ENCODE peak calls at places on chromosomes 6 and 20, in ten cellular contexts. H is fibroblast of mammary gland, R is astrocyte, T is upper lobe of right lung, G is cardiac fibroblast, W is adrenal gland, J is sigmoid colon, F is AG10803, I is lower lobe of right lung, U is suprapubic skin. V is an unnamed sample.
A peak's percentile ranks its signal among the peaks of the same experiment; 100 is the strongest.

GRCh38 chr20:37946946-37947345 is 44.0 kb downstream of the VSTM2L start:
- DNase-seq in T (no peak), I (no peak), H (no peak), F (no peak), U (peak; percentile 34), W (no peak), J (no peak), G (no peak), R (no peak), V (no peak)

GRCh38 chr6:22906091-22906549 is 336.8 kb downstream of the HDGFL1 start:
- DNase-seq in T (no peak), U (no peak), J (no peak), I (no peak), G (peak; percentile 69), W (no peak), R (peak; percentile 20), F (peak; percentile 54), H (peak; percentile 45), V (peak; percentile 54)

GRCh38 chr6:73666393-73666792 is 12.6 kb upstream of the SLC17A5 start:
- DNase-seq in T (no peak), G (peak; percentile 59), I (no peak), F (peak; percentile 6), J (no peak), U (no peak), W (no peak), R (no peak), H (no peak), V (no peak)

GRCh38 chr6:53035549-53036213 is 29.5 kb upstream of the FBXO9 start:
- DNase-seq in J (no peak), R (no peak), G (peak; percentile 20), I (no peak), T (no peak), F (no peak), W (peak; percentile 64), H (peak; percentile 41), U (no peak), V (no peak)

GRCh38 chr20:38889792-38890496 is 36.3 kb upstream of the FAM83D start:
- DNase-seq in W (no peak), G (no peak), U (no peak), H (no peak), F (no peak), R (no peak), T (peak; percentile 53), I (no peak), J (no peak), V (no peak)

GRCh38 chr20:10309326-10309725 is 90.7 kb downstream of the SNAP25 start:
- DNase-seq in U (no peak), F (peak; percentile 91), I (no peak), W (no peak), R (peak; percentile 99), T (no peak), G (peak; percentile 93), H (peak; percentile 99), J (no peak), V (peak; percentile 91)

GRCh38 chr6:158115508-158115907 is 52.6 kb downstream of the SERAC1 start:
- DNase-seq in G (no peak), R (no peak), T (no peak), F (no peak), U (no peak), J (no peak), I (no peak), W (no peak), H (no peak), V (no peak)

GRCh38 chr6:150353445-150353844 is 15.4 kb upstream of the IYD start:
- DNase-seq in J (no peak), H (no peak), R (no peak), G (no peak), W (no peak), F (no peak), T (no peak), I (no peak), U (no peak), V (no peak)

GRCh38 chr6:145244712-145245111 is 490.6 kb downstream of the EPM2A start:
- DNase-seq in H (peak; percentile 20), R (no peak), J (no peak), U (no peak), I (no peak), W (no peak), T (no peak), F (no peak), G (peak; percentile 5), V (peak; percentile 4)

GRCh38 chr6:145245119-145245518 is 490.2 kb downstream of the EPM2A start:
- DNase-seq in T (no peak), H (peak; percentile 30), F (peak; percentile 10), G (peak; percentile 48), J (no peak), W (no peak), I (no peak), R (peak; percentile 4), U (no peak), V (peak; percentile 6)

GRCh38 chr6:145252737-145253136 is 482.6 kb downstream of the EPM2A start:
- DNase-seq in G (no peak), H (no peak), R (no peak), T (no peak), I (no peak), F (no peak), W (no peak), J (no peak), U (no peak), V (no peak)

GRCh38 chr6:145250436-145250835 is 484.9 kb downstream of the EPM2A start:
- DNase-seq in G (no peak), H (no peak), R (no peak), T (no peak), F (no peak), U (no peak), W (no peak), I (no peak), J (no peak), V (no peak)

GRCh38 chr6:145247677-145248419 is 487.5 kb downstream of the EPM2A start:
- DNase-seq in U (no peak), H (peak; percentile 99), J (no peak), F (peak; percentile 60), W (no peak), T (no peak), I (no peak), R (peak; percentile 96), G (peak; percentile 93), V (peak; percentile 56)
- H3K4me3 ChIP-seq in U (no peak overlapping the region), H (no peak overlapping the region), J (no peak overlapping the region), F (no peak overlapping the region), W (no peak overlapping the region), T (no peak overlapping the region), I (no peak overlapping the region), R (no peak overlapping the region), G (no peak overlapping the region), V (no peak overlapping the region)

DNA sequence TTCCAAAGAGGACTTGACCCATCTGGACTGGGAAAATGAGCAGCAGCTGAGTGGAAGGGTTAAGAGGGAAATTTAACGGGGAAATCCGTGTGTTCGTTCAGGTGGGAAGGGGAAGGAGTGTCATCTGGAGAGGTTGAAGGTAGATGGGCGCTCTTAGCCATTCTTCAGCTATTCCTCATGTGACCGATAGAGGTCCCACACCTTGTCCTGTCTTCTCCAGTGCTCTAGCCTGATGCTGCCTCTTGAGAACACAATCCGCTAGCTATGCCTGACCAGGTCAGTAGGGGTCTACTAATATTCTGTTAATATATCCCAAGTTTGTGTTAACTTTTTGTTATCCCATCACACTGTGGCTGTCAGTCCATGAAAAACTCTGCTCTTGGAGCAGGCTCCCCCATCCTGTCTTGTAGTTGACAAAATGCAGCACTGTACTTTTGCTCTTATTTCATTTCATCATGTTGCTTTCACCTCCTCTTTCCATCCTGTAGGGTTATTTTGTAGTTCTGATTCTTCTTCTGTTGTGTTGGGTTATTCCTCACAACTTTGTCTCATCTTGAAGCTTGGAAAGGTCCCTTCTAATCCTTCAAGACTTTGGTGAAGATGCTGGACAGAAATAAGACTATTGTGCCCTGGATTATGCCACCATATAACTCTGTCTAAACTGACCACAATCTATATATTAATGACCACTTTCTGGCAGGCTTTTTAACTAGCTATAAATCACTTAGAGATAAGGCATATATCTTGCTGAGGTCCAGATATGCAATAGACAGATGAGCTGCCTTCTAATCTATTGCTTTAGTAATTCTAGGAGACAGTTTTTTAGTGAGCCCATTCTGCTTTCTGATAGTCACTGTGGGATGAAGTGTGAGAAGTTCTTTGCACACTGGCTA is 123.4 kb upstream of the SUPT3H start:
- DNase-seq in F (no peak), W (no peak), U (no peak), G (peak; percentile 24), T (no peak), R (no peak), J (no peak), I (no peak), H (no peak), V (peak; percentile 65)
- TF ChIP-seq CTCF in F (peak; percentile 9), W (no peak), U (no peak), G (peak; percentile 41), T (no peak), R (peak; percentile 13), J (no peak), I (no peak), H (peak; percentile 26), V (peak; percentile 24)

DNA sequence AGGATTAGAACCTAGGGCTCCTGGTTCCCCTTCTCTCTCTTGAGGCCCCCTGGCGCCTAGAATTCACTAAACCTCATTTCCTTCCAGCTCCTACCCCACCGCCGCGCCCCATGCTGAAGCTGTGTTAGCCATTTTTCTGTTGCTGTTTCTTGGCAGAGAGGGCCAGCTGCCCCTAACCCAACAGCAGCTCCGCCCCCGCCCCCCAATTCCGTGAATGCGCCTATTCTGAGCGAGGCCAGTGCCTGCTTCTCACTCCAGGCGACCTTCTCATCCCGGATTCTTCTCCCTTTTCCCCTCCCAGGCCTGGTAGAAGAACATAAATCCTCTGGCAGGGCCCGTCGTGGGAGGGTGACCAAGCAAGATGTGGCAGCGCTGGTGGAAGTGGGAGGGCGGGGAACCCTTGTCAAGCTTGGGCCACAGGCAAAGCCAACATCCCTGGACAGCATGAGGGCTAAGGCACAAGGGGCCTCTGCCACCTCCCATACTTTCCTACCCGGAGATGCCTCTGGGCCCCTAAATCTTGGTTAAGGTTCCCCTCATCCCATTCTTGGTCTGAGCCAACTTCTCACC is 521 bp downstream of the RBPJL start:
- DNase-seq in W (no peak), H (no peak), T (no peak), U (no peak), I (no peak), J (no peak), F (no peak), G (no peak), R (no peak), V (no peak)
- H3K4me3 ChIP-seq in W (no peak overlapping the region), H (no peak overlapping the region), T (no peak overlapping the region), U (no peak overlapping the region), I (no peak overlapping the region), J (no peak overlapping the region), F (no peak overlapping the region), G (no peak overlapping the region), R (no peak overlapping the region), V (no peak overlapping the region)

DNA sequence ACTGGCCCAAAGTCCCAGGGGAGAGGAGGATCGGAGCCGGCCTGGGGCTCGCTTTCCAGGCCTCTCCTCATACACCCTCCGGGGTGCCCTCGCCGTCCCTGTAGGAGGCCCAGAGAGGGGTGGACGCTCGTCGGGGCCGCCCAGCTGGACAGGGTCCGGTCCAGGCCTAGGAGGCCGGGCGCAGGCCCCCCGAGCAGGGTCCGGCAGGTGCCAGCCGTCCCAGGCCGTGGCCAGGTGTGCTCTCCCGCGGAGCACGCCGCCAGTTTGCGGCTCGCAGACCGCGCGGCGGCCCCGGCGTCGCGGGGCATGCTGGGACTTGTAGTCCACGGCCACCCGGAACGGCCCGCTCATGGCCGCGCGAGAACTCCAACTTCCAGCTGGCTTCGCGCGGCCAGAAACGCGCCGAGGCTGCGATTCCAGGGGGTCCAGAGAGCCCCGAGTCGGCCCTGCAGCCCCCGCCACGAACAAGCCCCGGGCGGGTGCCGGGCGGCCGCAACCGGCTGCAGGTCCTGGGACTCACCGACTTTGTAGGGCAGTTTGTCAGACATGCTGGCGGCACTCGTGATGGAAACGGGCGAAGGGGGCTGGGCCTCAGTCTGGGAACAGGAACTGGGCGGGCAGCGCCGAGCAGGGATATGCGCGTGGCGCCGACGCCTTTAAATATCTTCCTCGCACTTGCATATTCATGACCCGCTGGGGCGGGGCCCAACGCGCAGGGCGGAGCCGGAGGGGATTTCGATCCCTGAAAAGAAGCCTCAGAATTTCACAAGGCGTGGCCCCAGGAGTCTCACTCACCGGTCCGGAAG is at the start of gene AHCY:
- DNase-seq in T (peak; percentile 99), J (peak; percentile 98), H (peak; percentile 95), I (peak; percentile 99), R (peak; percentile 92), F (peak; percentile 95), W (peak; percentile 97), U (peak; percentile 99), G (peak; percentile 98), V (peak; percentile 98)
- TF ChIP-seq CTCF in T (no peak), J (no peak), H (no peak), I (no peak), R (no peak), F (no peak), W (no peak), U (no peak), G (no peak), V (no peak)

V was measured in fibroblast of villous mesenchyme.